ENCODE peak calls at places on chromosomes 6 and 20, in ten cellular contexts. One of them, this sample, is unnamed.

GRCh38 chr6:75329703-75330102 is 45.1 kb upstream of the TMEM30A start:
- DNase-seq in bronchial epithelial cell: no peak
- DNase-seq in uterus: no peak
- DNase-seq in ovary: no peak
- DNase-seq in endothelial cell: no peak
- DNase-seq in BJ: no peak
- DNase-seq in stomach: no peak
- DNase-seq in nephron progenitor cell: no peak
- DNase-seq in heart left ventricle: no peak
- DNase-seq in foreskin fibroblast: no peak
- DNase-seq in this sample: no peak

GRCh38 chr6:18893540-18894269 is 506.6 kb downstream of the RNF144B start:
- DNase-seq in bronchial epithelial cell: no peak
- DNase-seq in uterus: no peak
- DNase-seq in ovary: no peak
- DNase-seq in endothelial cell: no peak
- DNase-seq in BJ: no peak
- DNase-seq in stomach: peak
- DNase-seq in nephron progenitor cell: no peak
- DNase-seq in heart left ventricle: no peak
- DNase-seq in foreskin fibroblast: no peak
- DNase-seq in this sample: no peak

GRCh38 chr6:12866422-12867029 is 150.0 kb downstream of the PHACTR1 start:
- DNase-seq in bronchial epithelial cell: no peak
- DNase-seq in uterus: no peak
- DNase-seq in ovary: no peak
- DNase-seq in endothelial cell: no peak
- DNase-seq in BJ: no peak
- DNase-seq in stomach: no peak
- DNase-seq in nephron progenitor cell: no peak
- DNase-seq in heart left ventricle: no peak
- DNase-seq in foreskin fibroblast: no peak
- DNase-seq in this sample: no peak

GRCh38 chr6:133595076-133595868 is 293.6 kb upstream of the TCF21 start:
- DNase-seq in bronchial epithelial cell: no peak
- DNase-seq in uterus: no peak
- DNase-seq in ovary: no peak
- DNase-seq in endothelial cell: no peak
- DNase-seq in BJ: peak
- DNase-seq in stomach: no peak
- DNase-seq in nephron progenitor cell: peak
- DNase-seq in heart left ventricle: no peak
- DNase-seq in foreskin fibroblast: peak
- DNase-seq in this sample: no peak

GRCh38 chr6:46993846-46994245 is 48.3 kb downstream of the ADGRF1 start:
- DNase-seq in bronchial epithelial cell: peak
- DNase-seq in uterus: no peak
- DNase-seq in ovary: no peak
- DNase-seq in endothelial cell: no peak
- DNase-seq in BJ: peak
- DNase-seq in stomach: no peak
- DNase-seq in nephron progenitor cell: no peak
- DNase-seq in heart left ventricle: no peak
- DNase-seq in foreskin fibroblast: peak
- DNase-seq in this sample: no peak

GRCh38 chr6:75488026-75488425 is 5.6 kb downstream of the FILIP1 start:
- DNase-seq in bronchial epithelial cell: no peak
- DNase-seq in uterus: peak
- DNase-seq in ovary: no peak
- DNase-seq in endothelial cell: no peak
- DNase-seq in BJ: no peak
- DNase-seq in stomach: no peak
- DNase-seq in nephron progenitor cell: no peak
- DNase-seq in heart left ventricle: no peak
- DNase-seq in foreskin fibroblast: peak
- DNase-seq in this sample: no peak

GRCh38 chr6:3455490-3456394 is 1.1 kb downstream of the SLC22A23 start:
- DNase-seq in bronchial epithelial cell: no peak
- DNase-seq in uterus: no peak
- DNase-seq in ovary: no peak
- DNase-seq in endothelial cell: peak
- DNase-seq in BJ: no peak
- DNase-seq in stomach: peak
- DNase-seq in nephron progenitor cell: peak
- DNase-seq in heart left ventricle: peak
- DNase-seq in foreskin fibroblast: peak
- DNase-seq in this sample: peak

GRCh38 chr6:38039497-38039896 is 220.0 kb downstream of the ZFAND3 start:
- DNase-seq in bronchial epithelial cell: no peak
- DNase-seq in uterus: no peak
- DNase-seq in ovary: no peak
- DNase-seq in endothelial cell: no peak
- DNase-seq in BJ: no peak
- DNase-seq in stomach: no peak
- DNase-seq in nephron progenitor cell: no peak
- DNase-seq in heart left ventricle: no peak
- DNase-seq in foreskin fibroblast: no peak
- DNase-seq in this sample: no peak

GRCh38 chr6:134521116-134521501 is 203.2 kb upstream of the SGK1 start:
- DNase-seq in bronchial epithelial cell: no peak
- DNase-seq in uterus: no peak
- DNase-seq in ovary: no peak
- DNase-seq in endothelial cell: no peak
- DNase-seq in BJ: no peak
- DNase-seq in stomach: peak
- DNase-seq in nephron progenitor cell: no peak
- DNase-seq in heart left ventricle: no peak
- DNase-seq in foreskin fibroblast: no peak
- DNase-seq in this sample: no peak

DNA sequence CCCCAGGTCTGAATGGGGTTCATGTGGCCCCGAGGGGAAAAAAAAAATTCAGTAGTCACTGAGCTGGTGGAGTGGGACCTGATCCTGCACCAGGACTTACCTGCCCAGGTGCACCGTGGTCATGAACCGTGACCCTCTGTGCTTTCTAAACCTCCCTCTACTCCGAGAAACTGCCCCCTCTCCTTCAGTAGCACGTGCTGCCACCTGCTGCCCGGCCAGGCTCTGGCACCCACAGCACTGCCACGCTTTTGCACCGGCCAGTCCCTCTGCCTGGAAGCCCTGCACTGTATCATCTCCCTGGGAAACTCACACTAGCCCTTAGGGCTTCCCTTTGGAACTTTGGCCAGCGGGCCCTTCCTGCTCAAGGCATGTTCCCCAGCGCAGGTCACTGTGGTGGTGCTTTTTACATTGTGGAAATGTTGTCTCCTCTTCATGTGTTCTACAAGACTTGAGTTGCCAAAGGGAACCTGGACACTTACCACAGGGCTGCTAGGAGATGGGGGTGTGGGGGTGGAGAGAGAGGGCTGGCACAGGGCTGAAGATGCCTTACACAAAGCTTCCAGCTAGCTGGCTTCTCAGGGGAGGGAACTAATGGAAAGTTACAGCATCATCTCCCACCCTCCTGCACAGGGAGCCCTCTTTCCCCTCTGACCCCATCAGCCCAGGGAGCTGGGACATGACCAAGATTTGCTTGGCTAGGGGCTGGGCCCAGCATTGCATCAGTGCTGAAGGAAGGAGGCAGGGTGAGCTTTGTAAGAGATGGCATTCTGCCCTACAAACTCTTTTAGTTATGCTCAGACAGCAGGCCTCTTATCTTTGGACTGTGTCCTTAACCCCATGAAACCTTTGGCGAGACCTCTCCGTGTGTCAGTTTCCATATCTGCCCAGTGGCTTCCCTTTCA is 2.5 kb upstream of the PTPRT start:
- DNase-seq in bronchial epithelial cell: no peak
- DNase-seq in uterus: no peak
- DNase-seq in ovary: no peak
- DNase-seq in endothelial cell: peak
- DNase-seq in BJ: no peak
- DNase-seq in stomach: no peak
- DNase-seq in nephron progenitor cell: peak
- DNase-seq in heart left ventricle: no peak
- DNase-seq in foreskin fibroblast: no peak
- DNase-seq in this sample: peak
- TF ChIP-seq CTCF in bronchial epithelial cell: peak
- TF ChIP-seq CTCF in uterus: no peak
- TF ChIP-seq CTCF in ovary: no peak
- TF ChIP-seq CTCF in endothelial cell: peak
- TF ChIP-seq CTCF in BJ: peak
- TF ChIP-seq CTCF in stomach: no peak
- TF ChIP-seq CTCF in nephron progenitor cell: peak
- TF ChIP-seq CTCF in heart left ventricle: peak
- TF ChIP-seq CTCF in foreskin fibroblast: peak
- TF ChIP-seq CTCF in this sample: peak

DNA sequence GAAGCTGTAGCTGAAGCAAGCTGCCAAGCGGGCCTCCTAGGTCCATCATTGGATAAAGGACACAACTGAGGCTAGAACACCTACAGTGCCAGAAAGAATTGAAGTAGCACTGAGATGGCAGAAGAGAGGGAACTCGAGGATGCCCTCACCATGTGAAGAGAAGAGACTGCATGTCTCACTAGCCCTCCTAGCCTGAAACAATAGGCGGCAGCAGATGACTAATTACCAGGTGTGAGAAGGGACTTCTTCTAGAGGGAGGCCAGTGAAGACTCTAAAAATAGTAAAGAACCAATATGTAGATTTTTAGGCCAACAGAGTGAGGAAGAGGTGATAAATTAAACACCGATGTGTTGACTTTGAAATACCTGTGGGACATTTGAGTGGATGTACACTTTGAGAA is 50.3 kb downstream of the LGSN start:
- DNase-seq in bronchial epithelial cell: no peak
- DNase-seq in uterus: no peak
- DNase-seq in ovary: no peak
- DNase-seq in endothelial cell: no peak
- DNase-seq in BJ: no peak
- DNase-seq in stomach: no peak
- DNase-seq in nephron progenitor cell: no peak
- DNase-seq in heart left ventricle: no peak
- DNase-seq in foreskin fibroblast: no peak
- DNase-seq in this sample: no peak
- TF ChIP-seq CTCF in bronchial epithelial cell: no peak
- TF ChIP-seq CTCF in uterus: no peak
- TF ChIP-seq CTCF in ovary: no peak
- TF ChIP-seq CTCF in endothelial cell: no peak
- TF ChIP-seq CTCF in BJ: no peak
- TF ChIP-seq CTCF in stomach: no peak
- TF ChIP-seq CTCF in nephron progenitor cell: no peak
- TF ChIP-seq CTCF in heart left ventricle: no peak
- TF ChIP-seq CTCF in foreskin fibroblast: no peak
- TF ChIP-seq CTCF in this sample: no peak

GRCh38 chr20:4453369-4453768 is 268.3 kb upstream of the PRND start:
- DNase-seq in bronchial epithelial cell: no peak
- DNase-seq in uterus: no peak
- DNase-seq in ovary: no peak
- DNase-seq in endothelial cell: no peak
- DNase-seq in BJ: no peak
- DNase-seq in stomach: no peak
- DNase-seq in nephron progenitor cell: no peak
- DNase-seq in heart left ventricle: no peak
- DNase-seq in foreskin fibroblast: peak
- DNase-seq in this sample: no peak

GRCh38 chr20:4451487-4451886 is 270.2 kb upstream of the PRND start:
- DNase-seq in bronchial epithelial cell: peak
- DNase-seq in uterus: no peak
- DNase-seq in ovary: no peak
- DNase-seq in endothelial cell: no peak
- DNase-seq in BJ: no peak
- DNase-seq in stomach: no peak
- DNase-seq in nephron progenitor cell: no peak
- DNase-seq in heart left ventricle: no peak
- DNase-seq in foreskin fibroblast: peak
- DNase-seq in this sample: no peak

GRCh38 chr20:4445331-4445730 is 276.4 kb upstream of the PRND start:
- DNase-seq in bronchial epithelial cell: no peak
- DNase-seq in uterus: no peak
- DNase-seq in ovary: no peak
- DNase-seq in endothelial cell: no peak
- DNase-seq in BJ: no peak
- DNase-seq in stomach: no peak
- DNase-seq in nephron progenitor cell: no peak
- DNase-seq in heart left ventricle: no peak
- DNase-seq in foreskin fibroblast: no peak
- DNase-seq in this sample: no peak

GRCh38 chr20:4445780-4446179 is 275.9 kb upstream of the PRND start:
- DNase-seq in bronchial epithelial cell: no peak
- DNase-seq in uterus: no peak
- DNase-seq in ovary: no peak
- DNase-seq in endothelial cell: no peak
- DNase-seq in BJ: no peak
- DNase-seq in stomach: no peak
- DNase-seq in nephron progenitor cell: no peak
- DNase-seq in heart left ventricle: no peak
- DNase-seq in foreskin fibroblast: peak
- DNase-seq in this sample: no peak

GRCh38 chr20:4449977-4450715 is 271.6 kb upstream of the PRND start:
- DNase-seq in bronchial epithelial cell: peak
- DNase-seq in uterus: no peak
- DNase-seq in ovary: no peak
- DNase-seq in endothelial cell: no peak
- DNase-seq in BJ: peak
- DNase-seq in stomach: no peak
- DNase-seq in nephron progenitor cell: no peak
- DNase-seq in heart left ventricle: no peak
- DNase-seq in foreskin fibroblast: peak
- DNase-seq in this sample: no peak
- TF ChIP-seq CTCF in bronchial epithelial cell: peak
- TF ChIP-seq CTCF in uterus: peak
- TF ChIP-seq CTCF in ovary: no peak
- TF ChIP-seq CTCF in endothelial cell: no peak
- TF ChIP-seq CTCF in BJ: peak
- TF ChIP-seq CTCF in stomach: no peak
- TF ChIP-seq CTCF in nephron progenitor cell: peak
- TF ChIP-seq CTCF in heart left ventricle: no peak
- TF ChIP-seq CTCF in foreskin fibroblast: peak
- TF ChIP-seq CTCF in this sample: peak

DNA sequence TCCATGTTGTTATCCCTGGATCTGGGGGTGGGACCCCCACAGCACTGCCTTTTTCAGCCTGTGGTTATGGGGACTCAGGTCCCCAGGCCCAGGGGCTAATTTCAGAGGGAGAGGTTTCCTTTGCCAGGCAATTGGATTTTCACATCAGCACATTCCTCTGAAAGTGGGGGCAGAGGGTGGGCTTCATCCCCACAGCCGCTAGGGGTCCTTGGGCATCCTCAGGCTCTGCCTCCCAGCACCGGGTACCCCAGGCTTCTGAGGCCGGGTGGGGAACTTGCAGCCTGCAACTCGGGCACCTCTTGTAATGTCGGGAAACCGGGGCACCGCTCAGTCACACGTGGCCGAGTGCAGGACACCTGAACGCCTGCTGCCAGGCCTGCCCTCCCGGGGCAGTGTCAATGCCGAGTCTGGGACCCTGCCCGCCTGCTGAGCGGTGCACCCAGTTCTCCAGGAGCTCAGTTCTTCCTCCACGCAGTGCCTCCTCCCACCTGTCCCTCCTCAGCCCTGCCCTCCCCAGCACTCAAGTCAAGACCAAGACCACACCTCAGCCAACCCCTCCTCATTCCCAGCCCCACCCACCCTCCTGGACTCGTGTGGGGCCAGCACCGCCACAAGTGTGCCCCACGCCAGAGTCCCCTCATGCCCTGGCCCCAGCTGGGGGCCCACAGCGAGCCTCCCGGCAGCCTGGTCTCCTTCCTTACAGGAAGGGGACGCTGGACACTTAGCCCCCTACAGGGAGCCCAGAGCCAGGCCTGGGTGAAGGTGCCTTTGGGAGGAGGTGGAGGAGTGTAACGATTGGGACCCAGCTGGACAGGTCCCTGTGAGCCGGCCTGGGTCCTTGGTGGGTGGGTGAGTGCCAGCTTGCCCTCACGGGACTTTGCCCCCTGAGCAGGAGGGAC is 8.8 kb upstream of the CHRNA4 start:
- DNase-seq in bronchial epithelial cell: no peak
- DNase-seq in uterus: no peak
- DNase-seq in ovary: no peak
- DNase-seq in endothelial cell: no peak
- DNase-seq in BJ: no peak
- DNase-seq in stomach: no peak
- DNase-seq in nephron progenitor cell: no peak
- DNase-seq in heart left ventricle: no peak
- DNase-seq in foreskin fibroblast: no peak
- DNase-seq in this sample: no peak
- TF ChIP-seq CTCF in bronchial epithelial cell: no peak
- TF ChIP-seq CTCF in uterus: no peak
- TF ChIP-seq CTCF in ovary: no peak
- TF ChIP-seq CTCF in endothelial cell: no peak
- TF ChIP-seq CTCF in BJ: no peak
- TF ChIP-seq CTCF in stomach: no peak
- TF ChIP-seq CTCF in nephron progenitor cell: peak
- TF ChIP-seq CTCF in heart left ventricle: no peak
- TF ChIP-seq CTCF in foreskin fibroblast: no peak
- TF ChIP-seq CTCF in this sample: no peak